ENCODE peak calls at places on chromosomes 16 and 17, in seven cellular contexts. L is GM12878, M is GM12891, R is HepG2, Y is SK-N-SH, K is K562, F is H1. D is an unnamed sample.

GRCh38 chr16:68299571-68300453 is 10.9 kb downstream of the SLC7A6OS start:
- DNase-seq in K (no peak), F (no peak), M (no peak), L (no peak), Y (no peak), R (no peak), D (no peak)

GRCh38 chr17:44543213-44543904 is 13.9 kb upstream of the FZD2 start:
- DNase-seq in Y (no peak), M (no peak), R (peak; percentile 64), F (peak; percentile 87), K (no peak), L (no peak), D (no peak)

GRCh38 chr16:68806422-68806821 is 36.9 kb upstream of the TANGO6 start:
- DNase-seq in F (no peak), K (no peak), L (no peak), M (no peak), R (no peak), Y (no peak), D (no peak)

GRCh38 chr17:794876-795275 is 12.7 kb downstream of the MRM3 start:
- DNase-seq in Y (peak; percentile 90), F (no peak), M (peak; percentile 73), K (peak; percentile 58), R (peak; percentile 24), L (no peak), D (no peak)

GRCh38 chr17:73288534-73289302 is 23.1 kb downstream of the CDC42EP4 start:
- DNase-seq in L (no peak), Y (no peak), F (no peak), M (no peak), K (peak; percentile 75), R (peak; percentile 97), D (no peak)

GRCh38 chr16:85052536-85052935 is 24.9 kb downstream of the KIAA0513 start:
- DNase-seq in R (no peak), F (no peak), K (no peak), L (no peak), Y (no peak), M (no peak), D (no peak)

GRCh38 chr17:65538679-65539529 is 22.5 kb downstream of the AXIN2 start:
- DNase-seq in K (no peak), F (no peak), R (no peak), M (no peak), Y (no peak), L (no peak), D (no peak)

GRCh38 chr16:60485877-60486489 is 1550.3 kb downstream of the CDH8 start:
- DNase-seq in F (no peak), Y (no peak), M (no peak), K (no peak), R (no peak), L (no peak), D (no peak)

GRCh38 chr16:71676236-71676635 is 48.3 kb downstream of the PHLPP2 start:
- DNase-seq in L (no peak), R (no peak), M (no peak), F (no peak), K (no peak), Y (no peak), D (no peak)

GRCh38 chr16:31128711-31129567 is 6.6 kb downstream of the PRSS8 start:
- DNase-seq in R (no peak), F (no peak), Y (no peak), K (peak; percentile 51), M (no peak), L (no peak), D (no peak)

GRCh38 chr16:21101631-21102420 is 48.8 kb downstream of the DNAH3 start:
- DNase-seq in M (no peak), L (no peak), R (peak; percentile 43), K (no peak), Y (peak; percentile 11), F (no peak), D (no peak)

GRCh38 chr17:44776628-44777393 is 18.0 kb downstream of the ADAM11 start:
- DNase-seq in K (no peak), R (no peak), Y (peak; percentile 15), F (no peak), M (no peak), L (no peak), D (no peak)

GRCh38 chr16:11665071-11665491 is 3.2 kb upstream of the SNN start:
- DNase-seq in K (no peak), R (no peak), M (no peak), L (no peak), Y (no peak), F (no peak), D (no peak)

GRCh38 chr17:56934280-56934679 is 20.4 kb upstream of the TRIM25 start:
- DNase-seq in R (no peak), F (no peak), Y (no peak), K (no peak), L (no peak), M (no peak), D (no peak)

GRCh38 chr17:56939869-56940484 is 20.9 kb downstream of the COIL start:
- DNase-seq in Y (peak; percentile 79), L (no peak), R (peak; percentile 72), F (no peak), K (peak; percentile 47), M (peak; percentile 30), D (peak; percentile 27)

GRCh38 chr17:56936697-56937322 is 23.0 kb upstream of the TRIM25 start:
- DNase-seq in M (no peak), Y (no peak), R (no peak), L (no peak), K (no peak), F (no peak), D (no peak)

GRCh38 chr17:56935461-56935860 is 21.6 kb upstream of the TRIM25 start:
- DNase-seq in F (no peak), Y (no peak), L (no peak), R (no peak), K (no peak), M (no peak), D (no peak)

DNA sequence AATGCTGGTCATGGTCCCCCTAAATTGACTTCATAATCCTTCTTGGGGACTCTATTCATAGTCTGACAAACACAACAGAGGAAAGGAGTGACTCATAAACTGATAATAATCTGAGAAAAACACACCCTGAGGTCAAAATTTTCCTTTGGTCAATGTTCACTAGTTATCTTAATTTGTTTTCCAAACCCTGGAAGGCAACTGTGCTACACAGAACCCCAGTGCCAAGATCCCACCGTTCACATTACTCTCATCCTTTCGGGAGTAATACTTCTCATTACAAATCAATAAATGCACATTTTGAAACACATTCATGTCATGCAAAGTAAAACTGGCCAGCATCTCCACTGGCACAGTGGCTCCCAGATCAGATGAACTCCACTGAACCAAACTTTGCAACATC is 23.2 kb downstream of the COIL start:
- DNase-seq in R (no peak), L (no peak), F (no peak), M (no peak), K (peak; percentile 23), Y (no peak), D (no peak)
- TF ChIP-seq TAF1 in R (no peak), L (no peak), F (no peak), M (no peak), K (no peak), Y (no peak), D (no peak)

DNA sequence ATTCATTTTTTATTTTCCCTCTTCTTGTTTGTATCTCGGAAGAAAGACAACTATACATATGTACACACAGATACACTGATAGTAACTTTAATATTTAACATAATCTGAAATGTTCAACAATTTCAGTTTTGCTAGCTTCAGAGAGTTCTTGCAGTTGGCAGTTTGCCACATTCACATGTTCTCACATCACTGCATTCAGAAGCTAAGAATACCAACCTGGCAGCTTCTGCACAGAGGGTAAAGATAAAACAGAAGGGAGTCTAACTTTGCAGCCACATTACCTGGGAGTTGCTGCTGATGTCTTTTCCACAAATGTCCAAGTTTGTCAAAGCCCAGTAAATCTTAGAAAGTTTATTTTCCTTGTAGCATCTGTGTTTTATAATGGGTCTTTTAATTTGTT is 332.0 kb downstream of the BCAS3 start:
- DNase-seq in K (no peak), Y (no peak), R (no peak), L (peak; percentile 43), M (no peak), F (no peak), D (no peak)
- TF ChIP-seq POLR2AphosphoS5 in K (no peak), Y (no peak), R (no peak), L (no peak), M (no peak), F (no peak), D (no peak)

GRCh38 chr16:89098767-89099430 is 5.2 kb downstream of the ACSF3 start:
- DNase-seq in K (no peak), Y (no peak), L (no peak), F (no peak), M (no peak), R (no peak), D (no peak)

GRCh38 chr16:89097528-89097846 is 3.8 kb downstream of the ACSF3 start:
- DNase-seq in L (no peak), K (no peak), F (no peak), M (no peak), R (no peak), Y (no peak), D (no peak)

GRCh38 chr16:89095401-89095974 is 1.8 kb downstream of the ACSF3 start:
- DNase-seq in L (no peak), M (no peak), K (no peak), R (no peak), F (peak; percentile 36), Y (no peak), D (no peak)

GRCh38 chr16:89096042-89096717 is 2.5 kb downstream of the ACSF3 start:
- DNase-seq in Y (no peak), F (no peak), R (no peak), M (no peak), K (no peak), L (no peak), D (no peak)

GRCh38 chr16:89096768-89097527 is 3.3 kb downstream of the ACSF3 start:
- DNase-seq in Y (no peak), M (no peak), F (no peak), R (no peak), L (no peak), K (no peak), D (no peak)
- TF ChIP-seq TAF1 in Y (no peak), M (no peak), F (no peak), R (no peak), L (peak; percentile 26), K (no peak), D (no peak)

GRCh38 chr16:66519974-66520373 is 29.9 kb downstream of the TK2 start:
- DNase-seq in Y (no peak), K (no peak), R (no peak), L (no peak), M (no peak), F (no peak), D (no peak)

GRCh38 chr16:66521227-66521626 is 28.7 kb downstream of the TK2 start:
- DNase-seq in L (no peak), K (no peak), F (no peak), R (no peak), M (no peak), Y (no peak), D (no peak)

GRCh38 chr16:66520406-66521194 is 29.3 kb downstream of the TK2 start:
- DNase-seq in R (no peak), Y (no peak), M (no peak), L (no peak), F (no peak), K (no peak), D (no peak)

GRCh38 chr16:66517586-66518263 is 32.2 kb downstream of the TK2 start:
- DNase-seq in Y (no peak), R (no peak), F (no peak), M (no peak), K (no peak), L (no peak), D (no peak)

DNA sequence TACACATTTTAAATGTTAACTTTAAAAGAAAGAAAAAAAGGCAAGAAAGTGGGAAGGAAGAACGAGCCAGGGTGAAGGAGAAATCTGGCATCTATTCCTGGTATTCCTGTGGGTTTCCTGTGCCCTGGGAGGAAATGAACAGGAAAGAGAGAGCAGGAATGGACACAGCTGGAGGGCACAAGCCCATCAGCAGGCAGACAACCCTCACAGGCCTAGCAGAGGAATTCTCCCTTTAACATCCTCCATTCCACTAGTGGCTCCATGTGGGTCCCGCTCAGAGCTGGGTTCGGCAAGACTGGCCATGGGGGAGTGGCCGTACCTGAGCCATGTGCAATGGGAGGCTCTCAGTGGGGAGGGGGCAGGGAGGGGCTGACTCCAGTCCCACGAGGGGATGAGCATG is 30.4 kb downstream of the TK2 start:
- DNase-seq in L (no peak), F (no peak), R (no peak), K (no peak), M (no peak), Y (no peak), D (no peak)
- TF ChIP-seq POLR2AphosphoS5 in L (no peak), F (no peak), R (no peak), K (no peak), M (no peak), Y (no peak), D (no peak)